ENCODE peak calls at places on chromosomes 11 and 22, in nine cellular contexts. One of them, this sample, is unnamed.

GRCh38 chr11:34050536-34050935 is 995 bp upstream of the CAPRIN1 start:
- DNase-seq in Calu3: no peak
- DNase-seq in HEK293T: no peak
- DNase-seq in substantia nigra: no peak
- DNase-seq in SK-MEL-5: peak; percentile 21
- DNase-seq in MV-4-11: no peak
- DNase-seq in activated CD4-positive, alpha-beta T cell treated with anti-CD3 and anti-CD28 coated beads for 1 hour: no peak
- DNase-seq in DMS79 treated with DMSO at 0.1 percent for 48 hours: peak; percentile 45
- DNase-seq in dorsolateral prefrontal cortex: no peak
- DNase-seq in this sample: no peak

GRCh38 chr11:5522308-5522707 is 5.8 kb upstream of the UBQLNL start:
- DNase-seq in HEK293T: no peak
- DNase-seq in substantia nigra: no peak
- DNase-seq in Calu3: no peak
- DNase-seq in dorsolateral prefrontal cortex: no peak
- DNase-seq in DMS79 treated with DMSO at 0.1 percent for 48 hours: no peak
- DNase-seq in activated CD4-positive, alpha-beta T cell treated with anti-CD3 and anti-CD28 coated beads for 1 hour: no peak
- DNase-seq in SK-MEL-5: no peak
- DNase-seq in MV-4-11: no peak
- DNase-seq in this sample: no peak

GRCh38 chr22:48781868-48782267 is 1045.8 kb downstream of the BRD1 start:
- DNase-seq in DMS79 treated with DMSO at 0.1 percent for 48 hours: no peak
- DNase-seq in activated CD4-positive, alpha-beta T cell treated with anti-CD3 and anti-CD28 coated beads for 1 hour: no peak
- DNase-seq in SK-MEL-5: no peak
- DNase-seq in MV-4-11: no peak
- DNase-seq in substantia nigra: no peak
- DNase-seq in dorsolateral prefrontal cortex: no peak
- DNase-seq in Calu3: no peak
- DNase-seq in HEK293T: no peak
- DNase-seq in this sample: no peak

GRCh38 chr11:2578934-2579280 is 120.9 kb downstream of the KCNQ1OT1 start:
- DNase-seq in MV-4-11: no peak
- DNase-seq in SK-MEL-5: no peak
- DNase-seq in dorsolateral prefrontal cortex: no peak
- DNase-seq in substantia nigra: no peak
- DNase-seq in HEK293T: no peak
- DNase-seq in Calu3: no peak
- DNase-seq in activated CD4-positive, alpha-beta T cell treated with anti-CD3 and anti-CD28 coated beads for 1 hour: no peak
- DNase-seq in DMS79 treated with DMSO at 0.1 percent for 48 hours: no peak
- DNase-seq in this sample: no peak

GRCh38 chr11:118304227-118304808 is at the start of gene CD3E:
- DNase-seq in SK-MEL-5: no peak
- DNase-seq in dorsolateral prefrontal cortex: no peak
- DNase-seq in activated CD4-positive, alpha-beta T cell treated with anti-CD3 and anti-CD28 coated beads for 1 hour: peak; percentile 50
- DNase-seq in HEK293T: no peak
- DNase-seq in substantia nigra: no peak
- DNase-seq in DMS79 treated with DMSO at 0.1 percent for 48 hours: no peak
- DNase-seq in Calu3: no peak
- DNase-seq in MV-4-11: no peak
- DNase-seq in this sample: no peak

GRCh38 chr11:83284501-83285051 is 1.6 kb downstream of the CCDC90B start:
- DNase-seq in substantia nigra: no peak
- DNase-seq in activated CD4-positive, alpha-beta T cell treated with anti-CD3 and anti-CD28 coated beads for 1 hour: no peak
- DNase-seq in Calu3: no peak
- DNase-seq in MV-4-11: no peak
- DNase-seq in DMS79 treated with DMSO at 0.1 percent for 48 hours: peak; percentile 41
- DNase-seq in HEK293T: no peak
- DNase-seq in dorsolateral prefrontal cortex: no peak
- DNase-seq in SK-MEL-5: no peak
- DNase-seq in this sample: no peak

GRCh38 chr11:33045551-33046255 is 6.3 kb downstream of the TCP11L1 start:
- DNase-seq in SK-MEL-5: no peak
- DNase-seq in HEK293T: no peak
- DNase-seq in MV-4-11: no peak
- DNase-seq in activated CD4-positive, alpha-beta T cell treated with anti-CD3 and anti-CD28 coated beads for 1 hour: no peak
- DNase-seq in DMS79 treated with DMSO at 0.1 percent for 48 hours: peak; percentile 4
- DNase-seq in dorsolateral prefrontal cortex: no peak
- DNase-seq in Calu3: peak; percentile 69
- DNase-seq in substantia nigra: no peak
- DNase-seq in this sample: no peak

GRCh38 chr11:62004473-62004872 is 37.0 kb upstream of the FTH1 start:
- DNase-seq in DMS79 treated with DMSO at 0.1 percent for 48 hours: no peak
- DNase-seq in dorsolateral prefrontal cortex: peak; percentile 11
- DNase-seq in HEK293T: no peak
- DNase-seq in substantia nigra: no peak
- DNase-seq in activated CD4-positive, alpha-beta T cell treated with anti-CD3 and anti-CD28 coated beads for 1 hour: no peak
- DNase-seq in Calu3: no peak
- DNase-seq in SK-MEL-5: no peak
- DNase-seq in MV-4-11: peak; percentile 100
- DNase-seq in this sample: no peak

GRCh38 chr11:35486934-35487333 is 38.5 kb downstream of the PAMR1 start:
- DNase-seq in MV-4-11: no peak
- DNase-seq in dorsolateral prefrontal cortex: no peak
- DNase-seq in DMS79 treated with DMSO at 0.1 percent for 48 hours: no peak
- DNase-seq in activated CD4-positive, alpha-beta T cell treated with anti-CD3 and anti-CD28 coated beads for 1 hour: no peak
- DNase-seq in HEK293T: no peak
- DNase-seq in Calu3: no peak
- DNase-seq in substantia nigra: no peak
- DNase-seq in SK-MEL-5: no peak
- DNase-seq in this sample: no peak

GRCh38 chr22:43173566-43173965 is 13.4 kb downstream of the TTLL12 start:
- DNase-seq in MV-4-11: no peak
- DNase-seq in HEK293T: no peak
- DNase-seq in dorsolateral prefrontal cortex: no peak
- DNase-seq in activated CD4-positive, alpha-beta T cell treated with anti-CD3 and anti-CD28 coated beads for 1 hour: no peak
- DNase-seq in substantia nigra: no peak
- DNase-seq in SK-MEL-5: no peak
- DNase-seq in Calu3: no peak
- DNase-seq in DMS79 treated with DMSO at 0.1 percent for 48 hours: no peak
- DNase-seq in this sample: no peak

GRCh38 chr11:10181811-10182210 is 112.2 kb downstream of the SBF2 start:
- DNase-seq in activated CD4-positive, alpha-beta T cell treated with anti-CD3 and anti-CD28 coated beads for 1 hour: no peak
- DNase-seq in Calu3: no peak
- DNase-seq in MV-4-11: peak; percentile 3
- DNase-seq in SK-MEL-5: peak; percentile 58
- DNase-seq in dorsolateral prefrontal cortex: no peak
- DNase-seq in HEK293T: no peak
- DNase-seq in DMS79 treated with DMSO at 0.1 percent for 48 hours: no peak
- DNase-seq in substantia nigra: no peak
- DNase-seq in this sample: no peak